ENCODE peak calls at places on chromosomes 11 and 22, in four cellular contexts. Q, W, M and B are unnamed samples.

GRCh38 chr22:46068908-46069481 is 81.3 kb upstream of the PPARA start:
- DNase-seq in Q (no peak), W (no peak), M (no peak), B (no peak)

GRCh38 chr11:18633256-18634139 is 644 bp downstream of the SPTY2D1 start:
- DNase-seq in M (peak; percentile 18), W (peak; percentile 75), Q (no peak), B (no peak)

GRCh38 chr22:29306175-29306829 is at the start of gene GAS2L1:
- DNase-seq in Q (peak; percentile 76), W (no peak), M (peak; percentile 86), B (peak; percentile 54)

GRCh38 chr11:66309475-66309874 is 7.4 kb downstream of the CD248 start:
- DNase-seq in M (peak; percentile 60), Q (no peak), W (no peak), B (no peak)

GRCh38 chr11:128938156-128938885 is 4.3 kb downstream of the TP53AIP1 start:
- DNase-seq in Q (no peak), M (no peak), W (no peak), B (no peak)

GRCh38 chr11:130520231-130520630 is 71.8 kb downstream of the ADAMTS15 start:
- DNase-seq in Q (no peak), M (no peak), W (no peak), B (no peak)

GRCh38 chr11:79167510-79168188 is 273.2 kb downstream of the TENM4 start:
- DNase-seq in Q (no peak), W (no peak), M (no peak), B (no peak)

GRCh38 chr22:31337178-31337577 is 9.0 kb downstream of the PATZ1 start:
- DNase-seq in Q (no peak), M (no peak), W (no peak), B (no peak)

GRCh38 chr11:12547953-12548650 is 126.1 kb upstream of the TEAD1 start:
- DNase-seq in W (no peak), M (peak; percentile 10), Q (no peak), B (no peak)

GRCh38 chr11:40403321-40403720 is 1056.1 kb downstream of the LRRC4C start:
- DNase-seq in M (no peak), W (no peak), Q (no peak), B (no peak)

DNA sequence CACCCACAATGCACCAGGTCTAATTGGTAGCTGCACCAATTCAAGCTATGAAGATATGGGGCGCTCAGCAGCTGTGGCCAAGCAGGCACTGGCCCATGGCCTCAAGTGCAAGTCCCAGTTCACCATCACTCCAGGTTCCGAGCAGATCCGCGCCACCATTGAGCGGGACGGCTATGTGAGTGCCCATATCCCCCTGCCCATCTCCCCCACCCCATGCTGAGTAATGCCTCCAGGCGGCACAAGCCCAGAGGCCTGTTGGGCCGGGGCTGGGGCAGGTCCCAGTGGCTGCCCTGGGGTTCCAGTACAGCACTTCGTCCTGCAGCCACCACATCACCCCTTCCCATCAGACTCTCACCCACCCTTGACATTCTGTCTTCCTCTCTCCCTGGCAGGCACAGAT is 21.5 kb downstream of the POLR3H start:
- DNase-seq in Q (no peak), M (no peak), W (no peak), B (no peak)
- TF ChIP-seq CBFB in Q (no peak), M (no peak), W (no peak), B (no peak)

DNA sequence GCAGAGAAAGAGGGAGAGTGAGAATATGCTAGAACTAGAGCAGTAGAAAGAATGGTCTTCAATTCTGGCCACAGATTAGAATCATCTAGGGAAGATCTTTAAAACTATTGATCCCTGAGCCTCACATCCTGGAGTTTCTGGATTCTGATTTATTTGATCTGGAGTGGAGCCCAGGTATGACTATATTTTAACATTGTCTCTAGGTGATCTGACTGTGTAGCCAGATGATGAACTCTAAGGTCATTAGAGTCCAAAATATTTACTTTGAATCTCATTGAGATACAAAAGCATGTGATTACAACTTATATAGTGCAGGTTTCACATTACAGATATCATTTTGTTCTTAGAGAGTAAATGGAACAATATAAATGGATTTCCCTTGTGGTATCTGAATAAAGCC is 79.7 kb downstream of the FDX1 start:
- DNase-seq in Q (no peak), M (no peak), W (no peak), B (no peak)
- TF ChIP-seq CBFB in Q (no peak), M (no peak), W (no peak), B (no peak)

DNA sequence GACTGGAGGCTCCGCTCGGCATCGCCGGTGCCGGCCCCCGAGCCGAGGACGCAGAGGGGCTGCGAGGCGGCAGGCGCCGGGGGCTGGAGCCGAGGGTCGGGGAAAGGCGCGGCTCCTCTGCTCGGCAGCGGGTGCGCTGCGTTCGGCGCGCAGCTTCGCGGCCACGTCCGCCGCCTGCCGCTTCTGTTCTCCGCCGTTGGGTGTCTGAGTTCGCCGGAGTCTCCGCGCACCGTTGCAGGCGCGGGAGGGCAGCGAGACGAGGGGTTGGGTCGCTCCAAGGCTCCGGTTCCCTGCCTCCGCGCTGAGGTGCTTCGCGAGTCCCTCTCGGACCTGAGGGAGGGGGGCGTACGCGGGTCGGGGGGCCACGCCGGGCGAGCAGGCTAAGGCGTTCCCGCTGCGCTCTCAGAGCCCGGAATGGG is 350 bp downstream of the MN1 start:
- DNase-seq in W (no peak), M (peak; percentile 9), Q (peak; percentile 58), B (no peak)
- TF ChIP-seq CBFB in W (no peak), M (no peak), Q (no peak), B (no peak)

DNA sequence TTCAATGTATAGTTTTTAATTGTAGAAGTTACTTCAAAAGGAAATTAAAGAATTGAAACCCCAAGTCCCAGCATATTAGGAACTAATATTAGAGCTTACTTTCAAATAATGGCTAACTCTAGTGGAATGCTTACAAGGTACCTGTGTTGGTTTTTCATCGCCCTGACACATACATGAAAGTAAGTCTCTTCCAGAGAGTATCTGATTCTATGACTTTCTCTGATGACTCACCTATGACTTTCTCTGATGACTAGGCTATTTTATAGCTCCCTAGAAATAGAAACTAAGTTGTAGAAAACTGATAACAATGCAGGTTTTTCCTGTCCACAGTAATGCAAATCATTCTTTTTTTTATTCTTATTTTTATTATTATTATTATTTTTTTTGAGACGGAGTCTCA is 33.6 kb upstream of the MMP7 start:
- DNase-seq in Q (no peak), M (peak; percentile 8), W (no peak), B (peak; percentile 27)
- TF ChIP-seq CBFB in Q (no peak), M (no peak), W (no peak), B (no peak)

GRCh38 chr11:21514298-21514697 is 678.6 kb upstream of the ANO5 start:
- DNase-seq in W (no peak), Q (peak; percentile 26), M (peak; percentile 0), B (peak; percentile 1)

GRCh38 chr11:21511835-21512440 is 680.9 kb upstream of the ANO5 start:
- DNase-seq in Q (peak; percentile 88), M (peak; percentile 44), W (no peak), B (peak; percentile 48)
- TF ChIP-seq CBFB in Q (no peak), M (no peak), W (no peak), B (no peak)

GRCh38 chr11:57071829-57072228 is 83.1 kb downstream of the OR5AK2 start:
- DNase-seq in W (no peak), M (no peak), Q (no peak), B (no peak)

GRCh38 chr11:57072640-57073039 is 83.9 kb downstream of the OR5AK2 start:
- DNase-seq in W (no peak), M (no peak), Q (no peak), B (no peak)

GRCh38 chr11:57073121-57073520 is 84.4 kb downstream of the OR5AK2 start:
- DNase-seq in W (no peak), M (no peak), Q (no peak), B (no peak)

GRCh38 chr11:57069942-57070341 is 81.2 kb downstream of the OR5AK2 start:
- DNase-seq in Q (no peak), W (no peak), M (no peak), B (no peak)
- TF ChIP-seq CBFB in Q (no peak), W (no peak), M (no peak), B (no peak)